ENCODE peak calls at places on chromosomes 1 and 21, in six cellular contexts. C, S, Y, U, R and I are unnamed samples. For H3K36me3, the result is how much of the 10 kb centered on the place peaks cover.

GRCh38 chr1:109529895-109530456 is 9.7 kb upstream of the GPR61 start:
- DNase-seq in C (no peak), S (no peak), Y (no peak), U (no peak), R (no peak), I (no peak)

GRCh38 chr1:56578664-56578962 is 750 bp downstream of the PLPP3 start:
- DNase-seq in C (no peak), S (no peak), Y (no peak), U (peak), R (no peak), I (no peak)

GRCh38 chr1:159171254-159171687 is at the start of gene CADM3:
- DNase-seq in C (peak), S (no peak), Y (no peak), U (no peak), R (peak), I (no peak)

GRCh38 chr1:7460807-7461206 is 310.3 kb upstream of the VAMP3 start:
- DNase-seq in C (no peak), S (no peak), Y (peak), U (no peak), R (no peak), I (no peak)

GRCh38 chr1:160206421-160207117 is 1.4 kb downstream of the PEA15 start:
- DNase-seq in C (no peak), S (no peak), Y (peak), U (no peak), R (no peak), I (no peak)

GRCh38 chr21:34526236-34526617 is 14.2 kb upstream of the KCNE1 start:
- DNase-seq in C (no peak), S (no peak), Y (no peak), U (no peak), R (no peak), I (no peak)

GRCh38 chr1:217524787-217525520 is 105.9 kb downstream of the GPATCH2 start:
- DNase-seq in C (no peak), S (no peak), Y (no peak), U (no peak), R (no peak), I (no peak)

GRCh38 chr1:14181191-14181793 is 417.2 kb upstream of the KAZN start:
- DNase-seq in C (no peak), S (no peak), Y (no peak), U (no peak), R (no peak), I (no peak)

GRCh38 chr1:197200468-197200899 is 54.0 kb upstream of the ASPM start:
- DNase-seq in C (no peak), S (peak), Y (no peak), U (peak), R (no peak), I (peak)

GRCh38 chr1:155003766-155004351 is 1.3 kb downstream of the ZBTB7B start:
- DNase-seq in C (peak), S (peak), Y (peak), U (peak), R (peak), I (peak)

GRCh38 chr1:12619396-12620141 is 1.6 kb upstream of the DHRS3 start:
- DNase-seq in C (peak), S (peak), Y (peak), U (peak), R (peak), I (peak)

GRCh38 chr1:9293512-9294439 is 1.1 kb downstream of the SPSB1 start:
- DNase-seq in C (peak), S (peak), Y (peak), U (no peak), R (no peak), I (no peak)

GRCh38 chr1:86753700-86754099 is 49.3 kb downstream of the SH3GLB1 start:
- DNase-seq in C (no peak), S (no peak), Y (no peak), U (no peak), R (no peak), I (no peak)
- TF ChIP-seq CTCF in C (no peak), S (no peak), Y (peak), U (no peak), R (no peak), I (no peak)

GRCh38 chr21:44802396-44803153 is 955 bp upstream of the UBE2G2 start:
- DNase-seq in C (no peak), S (no peak), Y (peak), U (no peak), R (no peak), I (no peak)

GRCh38 chr21:44805226-44805625 is 3.6 kb upstream of the UBE2G2 start:
- DNase-seq in C (no peak), S (no peak), Y (no peak), U (no peak), R (no peak), I (no peak)

GRCh38 chr21:44805859-44806258 is 4.2 kb upstream of the UBE2G2 start:
- DNase-seq in C (no peak), S (no peak), Y (no peak), U (no peak), R (no peak), I (no peak)

GRCh38 chr21:44803651-44804050 is 2.0 kb upstream of the UBE2G2 start:
- DNase-seq in C (no peak), S (no peak), Y (peak), U (no peak), R (no peak), I (no peak)

GRCh38 chr21:44804762-44805161 is 3.1 kb upstream of the UBE2G2 start:
- DNase-seq in C (no peak), S (no peak), Y (no peak), U (no peak), R (no peak), I (no peak)
- H3K36me3 ChIP-seq in C (under half), S (under half), Y (half or more), U (half or more), R (under half), I (under half)

DNA sequence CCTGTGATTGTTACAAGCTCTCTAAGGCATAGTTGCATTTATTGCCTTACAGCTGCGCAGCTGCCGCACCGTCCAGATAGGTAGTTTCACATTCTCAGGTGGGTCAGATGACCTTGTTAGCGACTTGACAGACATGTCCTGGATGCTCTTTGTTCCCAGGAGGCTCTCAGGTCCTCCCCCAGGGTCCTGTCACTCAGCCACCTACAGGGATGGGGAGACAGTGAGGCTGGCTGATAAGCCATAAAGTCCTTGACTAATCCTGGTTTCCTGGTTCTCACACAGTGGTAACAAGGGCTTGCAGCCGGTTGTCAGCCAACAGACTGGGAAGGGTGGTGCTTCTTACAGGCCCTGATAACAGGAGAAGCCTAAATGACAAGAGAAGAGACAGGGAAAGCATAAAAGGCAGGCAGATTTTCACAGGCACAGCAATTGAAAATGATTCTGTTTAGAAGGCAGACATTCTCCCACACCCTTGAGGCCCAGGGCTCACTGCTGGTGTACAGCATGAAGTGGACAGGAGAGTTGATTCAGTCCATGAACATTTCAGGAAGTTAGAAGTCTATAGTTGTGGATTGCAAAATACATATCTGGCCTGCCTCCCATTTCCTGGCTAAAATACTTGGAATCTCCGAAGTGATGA is 2.9 kb downstream of the ARF1 start:
- DNase-seq in C (peak), S (no peak), Y (peak), U (no peak), R (no peak), I (no peak)
- H3K4me3 ChIP-seq in C (peak), S (no peak), Y (peak), U (peak), R (peak), I (no peak)

DNA sequence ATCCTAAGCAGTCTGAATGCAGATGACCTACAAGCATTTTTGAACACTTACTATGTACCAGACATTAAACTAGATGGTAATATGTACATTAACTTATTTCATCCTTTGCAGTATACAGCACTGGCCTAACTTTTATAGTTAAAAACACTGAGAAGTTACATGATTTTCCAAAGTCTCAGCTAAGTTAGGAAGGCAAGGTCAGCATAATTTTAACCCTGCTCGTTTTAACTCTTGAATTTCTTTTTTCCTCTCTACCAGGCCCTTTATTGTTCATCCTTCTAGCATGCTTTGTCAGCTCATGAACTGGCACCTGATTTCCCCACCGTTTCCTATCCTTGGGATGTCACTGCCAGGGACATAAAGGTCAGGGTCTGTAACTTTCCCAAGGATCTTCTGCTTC is 76.9 kb upstream of the ZC3H11B start:
- DNase-seq in C (no peak), S (no peak), Y (no peak), U (no peak), R (no peak), I (no peak)
- TF ChIP-seq CTCF in C (no peak), S (no peak), Y (no peak), U (no peak), R (no peak), I (no peak)

GRCh38 chr1:183218981-183219621 is 33.0 kb downstream of the LAMC2 start:
- DNase-seq in C (peak), S (peak), Y (no peak), U (peak), R (peak), I (peak)
- H3K36me3 ChIP-seq in C (under half), S (under half), Y (under half), U (under half), R (under half), I (under half)

DNA sequence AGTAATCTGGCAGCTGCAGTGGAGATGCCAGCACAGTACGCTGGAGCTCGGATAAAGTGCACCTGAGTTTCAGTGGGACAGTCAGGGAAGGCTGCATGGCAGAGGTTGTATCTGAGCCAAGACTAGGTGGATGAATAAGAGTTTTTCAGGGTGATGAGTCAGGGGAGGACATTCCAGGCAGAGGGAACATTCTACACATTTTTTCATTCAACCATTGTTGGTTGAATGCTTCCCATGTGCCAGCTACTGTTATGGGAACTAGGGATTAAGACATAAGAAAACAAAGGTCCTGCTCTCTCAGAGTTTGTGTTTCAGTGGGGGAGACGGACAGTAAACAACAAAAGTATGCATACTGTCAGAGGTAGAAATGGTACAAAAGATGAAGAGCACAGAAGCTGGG is 5.2 kb downstream of the LEPR start:
- DNase-seq in C (no peak), S (no peak), Y (no peak), U (no peak), R (no peak), I (no peak)
- H3K4me3 ChIP-seq in C (no peak), S (no peak), Y (no peak), U (no peak), R (no peak), I (no peak)